ENCODE peak calls at places on chromosome 5, in five cellular contexts. A is activated B cell treated with CpG ODN at 0.5 μM for 24 hours, N is cardiac muscle cell, S is AG04450, P is fibroblast of pulmonary artery. V is an unnamed sample.

GRCh38 chr5:180313677-180314076 is 21.8 kb upstream of the MAPK9 start:
- DNase-seq in A (no peak), N (no peak), S (no peak), P (no peak), V (peak)

GRCh38 chr5:980001-980588 is 28.5 kb upstream of the NKD2 start:
- DNase-seq in A (no peak), N (no peak), S (no peak), P (no peak), V (peak)

GRCh38 chr5:139388198-139388821 is 1.4 kb downstream of the MZB1 start:
- DNase-seq in A (peak), N (peak), S (no peak), P (no peak), V (no peak)

GRCh38 chr5:73381587-73382411 is 66.8 kb downstream of the FOXD1 start:
- DNase-seq in A (no peak), N (no peak), S (no peak), P (no peak), V (no peak)

GRCh38 chr5:151171521-151171920 is 13.9 kb upstream of the ANXA6 start:
- DNase-seq in A (no peak), N (no peak), S (no peak), P (no peak), V (no peak)

GRCh38 chr5:142385194-142385593 is 60.4 kb upstream of the SPRY4 start:
- DNase-seq in A (no peak), N (no peak), S (peak), P (peak), V (no peak)

GRCh38 chr5:115471674-115472073 is 72.9 kb downstream of the FEM1C start:
- DNase-seq in A (no peak), N (no peak), S (no peak), P (peak), V (no peak)

GRCh38 chr5:11050596-11051304 is 289.7 kb upstream of the DAP start:
- DNase-seq in A (no peak), N (no peak), S (no peak), P (no peak), V (no peak)

GRCh38 chr5:72525816-72526215 is 18.6 kb upstream of the ZNF366 start:
- DNase-seq in A (no peak), N (no peak), S (peak), P (peak), V (no peak)

GRCh38 chr5:159851053-159851452 is 65.2 kb upstream of the ADRA1B start:
- DNase-seq in A (no peak), N (no peak), S (no peak), P (no peak), V (no peak)

GRCh38 chr5:99035942-99036341 is 107.1 kb upstream of the CHD1 start:
- DNase-seq in A (no peak), N (no peak), S (no peak), P (no peak), V (no peak)

GRCh38 chr5:111734013-111734412 is 23.0 kb downstream of the NREP start:
- DNase-seq in A (no peak), N (no peak), S (no peak), P (peak), V (no peak)

GRCh38 chr5:17343675-17344074 is 126.2 kb downstream of the BASP1 start:
- DNase-seq in A (no peak), N (no peak), S (peak), P (peak), V (no peak)

GRCh38 chr5:93909356-93909755 is 168.0 kb upstream of the POU5F2 start:
- DNase-seq in A (no peak), N (no peak), S (no peak), P (peak), V (no peak)

GRCh38 chr5:168987540-168988300 is 313.2 kb downstream of the SLIT3 start:
- DNase-seq in A (no peak), N (peak), S (peak), P (peak), V (peak)

GRCh38 chr5:28807230-28807629 is 1768.8 kb upstream of the CDH9 start:
- DNase-seq in A (no peak), N (no peak), S (no peak), P (no peak), V (no peak)

GRCh38 chr5:56964173-56964572 is 12.2 kb upstream of the MIER3 start:
- DNase-seq in A (no peak), N (no peak), S (no peak), P (no peak), V (no peak)

GRCh38 chr5:133919148-133920136 is 49.0 kb downstream of the C5orf15 start:
- DNase-seq in A (no peak), N (no peak), S (no peak), P (no peak), V (no peak)
- TF ChIP-seq CTCF in A (no peak), N (peak), S (peak), P (no peak), V (no peak)

DNA sequence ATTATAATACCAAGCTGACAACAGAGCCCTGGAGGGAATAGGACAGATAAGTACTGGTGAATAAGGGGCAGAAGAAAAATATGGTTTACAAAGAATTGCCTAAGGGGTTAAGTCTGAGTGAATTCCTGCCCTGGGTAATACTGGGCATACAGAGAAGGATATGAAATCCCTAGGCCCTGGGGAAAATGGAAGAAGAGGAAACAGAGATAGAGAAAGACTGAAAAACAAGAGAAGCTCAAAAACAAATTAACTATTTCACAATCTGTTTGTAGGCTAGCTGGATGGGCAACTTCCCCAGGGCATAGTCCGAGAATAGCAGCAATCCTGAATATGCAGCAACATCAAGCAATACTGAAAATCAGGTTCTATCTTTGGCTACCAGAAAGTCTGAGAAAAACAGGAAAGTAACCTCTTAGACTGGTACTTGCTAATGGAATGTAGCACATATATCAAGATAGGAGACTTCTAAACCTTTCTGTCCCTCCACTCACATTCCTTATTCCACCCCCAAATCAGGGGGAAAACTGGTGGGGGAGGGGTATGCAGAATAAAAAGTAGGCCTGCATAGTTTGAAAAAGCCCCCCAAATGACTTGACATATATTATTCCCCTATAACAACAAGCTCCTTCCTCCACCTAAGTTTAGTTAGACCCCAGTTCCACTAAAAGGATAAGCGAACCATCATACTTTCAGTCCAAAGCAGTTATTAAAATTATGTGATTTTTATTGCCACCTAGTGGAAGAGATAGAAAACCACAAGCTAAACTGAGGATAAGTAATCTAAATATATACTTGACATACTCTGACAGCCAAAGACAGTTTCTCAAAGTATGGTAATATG is 20.6 kb downstream of the SLC38A9 start:
- DNase-seq in A (no peak), N (peak), S (no peak), P (peak), V (no peak)
- TF ChIP-seq CTCF in A (peak), N (peak), S (peak), P (peak), V (peak)

DNA sequence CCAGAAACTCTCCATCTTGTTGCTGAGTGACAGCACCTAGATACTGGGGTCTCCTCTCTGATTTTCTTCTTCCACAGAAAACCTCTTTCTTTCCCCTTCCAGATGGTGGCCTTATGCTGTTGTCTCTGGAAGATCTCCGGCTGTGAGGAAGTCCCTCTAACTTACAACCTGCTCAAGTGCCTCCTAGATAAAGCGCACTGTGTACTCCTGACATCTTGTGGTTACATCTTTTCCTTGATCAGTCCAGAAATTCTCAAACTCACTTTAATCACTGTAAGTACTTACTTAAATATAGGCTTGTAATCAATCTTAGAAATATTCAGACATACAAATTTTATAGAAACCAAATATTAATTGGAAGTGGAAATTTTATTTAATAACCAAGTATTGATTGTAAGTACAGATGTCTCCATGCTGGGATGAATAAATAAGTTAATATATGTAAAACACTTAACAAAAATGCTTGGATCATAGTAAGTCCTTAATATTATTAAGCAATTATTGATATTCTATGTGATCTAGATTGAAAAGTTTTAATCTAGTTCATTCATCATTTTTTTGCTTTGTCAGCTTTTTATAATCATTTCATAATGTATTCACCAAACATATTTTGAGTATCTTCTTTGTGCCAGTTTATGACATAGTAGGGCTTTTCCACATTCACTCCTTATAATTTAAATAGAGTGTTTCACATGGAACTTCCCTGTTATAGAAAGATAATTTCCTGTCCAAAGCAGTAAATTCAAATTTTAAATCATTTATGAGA is 1381.4 kb upstream of the CDH6 start:
- DNase-seq in A (no peak), N (peak), S (no peak), P (no peak), V (no peak)
- TF ChIP-seq CTCF in A (no peak), N (no peak), S (no peak), P (no peak), V (no peak)

GRCh38 chr5:82641362-82641988 is 363.3 kb upstream of the RPS23 start:
- DNase-seq in A (no peak), N (peak), S (peak), P (peak), V (no peak)
- TF ChIP-seq CTCF in A (peak), N (peak), S (peak), P (peak), V (peak)